ENCODE peak calls at places on chromosomes 13 and 19, in eight cellular contexts. One of them, this sample, is unnamed.

GRCh38 chr13:30806784-30807183 is 71.4 kb downstream of the ALOX5AP start:
- DNase-seq in GM23248: peak
- DNase-seq in LoVo: no peak
- DNase-seq in ovary: no peak
- DNase-seq in activated T-helper 1 cell treated with Interleukin-2 at 50 U/mL for 16 hours: no peak
- DNase-seq in tibial nerve: no peak
- DNase-seq in EL: peak
- DNase-seq in nephron progenitor cell: no peak
- DNase-seq in this sample: no peak

GRCh38 chr13:112179995-112180394 is 113.0 kb downstream of the SOX1 start:
- DNase-seq in tibial nerve: no peak
- DNase-seq in ovary: no peak
- DNase-seq in GM23248: no peak
- DNase-seq in EL: no peak
- DNase-seq in nephron progenitor cell: no peak
- DNase-seq in LoVo: no peak
- DNase-seq in activated T-helper 1 cell treated with Interleukin-2 at 50 U/mL for 16 hours: no peak
- DNase-seq in this sample: no peak

GRCh38 chr19:49786432-49786831 is 19.6 kb downstream of the AP2A1 start:
- DNase-seq in GM23248: peak
- DNase-seq in LoVo: no peak
- DNase-seq in tibial nerve: no peak
- DNase-seq in EL: peak
- DNase-seq in nephron progenitor cell: no peak
- DNase-seq in ovary: no peak
- DNase-seq in activated T-helper 1 cell treated with Interleukin-2 at 50 U/mL for 16 hours: no peak
- DNase-seq in this sample: no peak

GRCh38 chr19:32543107-32543900 is 37.7 kb upstream of the PDCD5 start:
- DNase-seq in tibial nerve: no peak
- DNase-seq in EL: peak
- DNase-seq in LoVo: peak
- DNase-seq in nephron progenitor cell: no peak
- DNase-seq in ovary: no peak
- DNase-seq in GM23248: no peak
- DNase-seq in activated T-helper 1 cell treated with Interleukin-2 at 50 U/mL for 16 hours: no peak
- DNase-seq in this sample: no peak

GRCh38 chr13:82833928-82834327 is 1048.3 kb downstream of the SLITRK1 start:
- DNase-seq in EL: peak
- DNase-seq in activated T-helper 1 cell treated with Interleukin-2 at 50 U/mL for 16 hours: no peak
- DNase-seq in ovary: no peak
- DNase-seq in LoVo: no peak
- DNase-seq in GM23248: peak
- DNase-seq in nephron progenitor cell: no peak
- DNase-seq in tibial nerve: no peak
- DNase-seq in this sample: no peak

GRCh38 chr13:100541882-100542545 is 46.6 kb downstream of the GGACT start:
- DNase-seq in GM23248: no peak
- DNase-seq in ovary: no peak
- DNase-seq in nephron progenitor cell: no peak
- DNase-seq in LoVo: no peak
- DNase-seq in tibial nerve: no peak
- DNase-seq in EL: no peak
- DNase-seq in activated T-helper 1 cell treated with Interleukin-2 at 50 U/mL for 16 hours: no peak
- DNase-seq in this sample: no peak

GRCh38 chr19:51439021-51439465 is 19.2 kb downstream of the SIGLEC8 start:
- DNase-seq in EL: peak
- DNase-seq in LoVo: no peak
- DNase-seq in nephron progenitor cell: no peak
- DNase-seq in activated T-helper 1 cell treated with Interleukin-2 at 50 U/mL for 16 hours: no peak
- DNase-seq in tibial nerve: no peak
- DNase-seq in GM23248: peak
- DNase-seq in ovary: no peak
- DNase-seq in this sample: peak

GRCh38 chr13:46575843-46576242 is 22.9 kb downstream of the LRCH1 start:
- DNase-seq in GM23248: peak
- DNase-seq in ovary: no peak
- DNase-seq in EL: peak
- DNase-seq in tibial nerve: no peak
- DNase-seq in LoVo: no peak
- DNase-seq in nephron progenitor cell: no peak
- DNase-seq in activated T-helper 1 cell treated with Interleukin-2 at 50 U/mL for 16 hours: no peak
- DNase-seq in this sample: no peak

GRCh38 chr13:114032121-114032799 is 58.4 kb upstream of the C13orf46 start:
- DNase-seq in GM23248: peak
- DNase-seq in nephron progenitor cell: no peak
- DNase-seq in activated T-helper 1 cell treated with Interleukin-2 at 50 U/mL for 16 hours: no peak
- DNase-seq in ovary: peak
- DNase-seq in LoVo: no peak
- DNase-seq in EL: peak
- DNase-seq in tibial nerve: no peak
- DNase-seq in this sample: no peak

GRCh38 chr13:70391678-70392077 is 283.4 kb upstream of the KLHL1 start:
- DNase-seq in EL: no peak
- DNase-seq in GM23248: no peak
- DNase-seq in ovary: no peak
- DNase-seq in tibial nerve: no peak
- DNase-seq in nephron progenitor cell: no peak
- DNase-seq in activated T-helper 1 cell treated with Interleukin-2 at 50 U/mL for 16 hours: no peak
- DNase-seq in LoVo: no peak
- DNase-seq in this sample: no peak

GRCh38 chr19:38506723-38507550 is 73.4 kb downstream of the RYR1 start:
- DNase-seq in tibial nerve: no peak
- DNase-seq in activated T-helper 1 cell treated with Interleukin-2 at 50 U/mL for 16 hours: peak
- DNase-seq in GM23248: peak
- DNase-seq in ovary: peak
- DNase-seq in EL: peak
- DNase-seq in LoVo: peak
- DNase-seq in nephron progenitor cell: peak
- DNase-seq in this sample: peak

GRCh38 chr13:95921485-95921884 is 131.7 kb downstream of the UGGT2 start:
- DNase-seq in tibial nerve: no peak
- DNase-seq in activated T-helper 1 cell treated with Interleukin-2 at 50 U/mL for 16 hours: no peak
- DNase-seq in GM23248: peak
- DNase-seq in EL: peak
- DNase-seq in ovary: no peak
- DNase-seq in nephron progenitor cell: no peak
- DNase-seq in LoVo: no peak
- DNase-seq in this sample: no peak

GRCh38 chr13:84570831-84571230 is 688.6 kb upstream of the SLITRK1 start:
- DNase-seq in ovary: no peak
- DNase-seq in tibial nerve: no peak
- DNase-seq in EL: peak
- DNase-seq in LoVo: no peak
- DNase-seq in activated T-helper 1 cell treated with Interleukin-2 at 50 U/mL for 16 hours: no peak
- DNase-seq in GM23248: peak
- DNase-seq in nephron progenitor cell: no peak
- DNase-seq in this sample: no peak

GRCh38 chr19:33659835-33660234 is 38.1 kb downstream of the CHST8 start:
- DNase-seq in EL: no peak
- DNase-seq in nephron progenitor cell: no peak
- DNase-seq in GM23248: no peak
- DNase-seq in LoVo: no peak
- DNase-seq in ovary: no peak
- DNase-seq in activated T-helper 1 cell treated with Interleukin-2 at 50 U/mL for 16 hours: no peak
- DNase-seq in tibial nerve: no peak
- DNase-seq in this sample: no peak

GRCh38 chr19:19751846-19752245 is 18.9 kb upstream of the ZNF14 start:
- DNase-seq in nephron progenitor cell: no peak
- DNase-seq in LoVo: no peak
- DNase-seq in tibial nerve: no peak
- DNase-seq in activated T-helper 1 cell treated with Interleukin-2 at 50 U/mL for 16 hours: no peak
- DNase-seq in ovary: no peak
- DNase-seq in EL: no peak
- DNase-seq in GM23248: no peak
- DNase-seq in this sample: no peak

GRCh38 chr19:28283592-28283991 is 929.4 kb downstream of the UQCRFS1 start:
- DNase-seq in tibial nerve: no peak
- DNase-seq in ovary: no peak
- DNase-seq in EL: no peak
- DNase-seq in nephron progenitor cell: no peak
- DNase-seq in LoVo: no peak
- DNase-seq in activated T-helper 1 cell treated with Interleukin-2 at 50 U/mL for 16 hours: no peak
- DNase-seq in GM23248: no peak
- DNase-seq in this sample: no peak

GRCh38 chr13:24713022-24713421 is 32.8 kb downstream of the ATP12A start:
- DNase-seq in EL: no peak
- DNase-seq in nephron progenitor cell: no peak
- DNase-seq in LoVo: no peak
- DNase-seq in ovary: no peak
- DNase-seq in GM23248: no peak
- DNase-seq in activated T-helper 1 cell treated with Interleukin-2 at 50 U/mL for 16 hours: no peak
- DNase-seq in tibial nerve: no peak
- DNase-seq in this sample: no peak

GRCh38 chr13:19151581-19152263 is 29.9 kb downstream of the TUBA3C start:
- DNase-seq in nephron progenitor cell: no peak
- DNase-seq in LoVo: no peak
- DNase-seq in EL: no peak
- DNase-seq in GM23248: no peak
- DNase-seq in tibial nerve: no peak
- DNase-seq in activated T-helper 1 cell treated with Interleukin-2 at 50 U/mL for 16 hours: no peak
- DNase-seq in ovary: no peak
- DNase-seq in this sample: no peak

GRCh38 chr13:42967660-42968059 is 24.4 kb downstream of the EPSTI1 start:
- DNase-seq in activated T-helper 1 cell treated with Interleukin-2 at 50 U/mL for 16 hours: no peak
- DNase-seq in GM23248: no peak
- DNase-seq in nephron progenitor cell: no peak
- DNase-seq in LoVo: peak
- DNase-seq in tibial nerve: no peak
- DNase-seq in EL: no peak
- DNase-seq in ovary: no peak
- DNase-seq in this sample: peak

GRCh38 chr13:22848539-22849052 is 332.2 kb upstream of the SGCG start:
- DNase-seq in tibial nerve: no peak
- DNase-seq in activated T-helper 1 cell treated with Interleukin-2 at 50 U/mL for 16 hours: no peak
- DNase-seq in LoVo: no peak
- DNase-seq in EL: no peak
- DNase-seq in ovary: no peak
- DNase-seq in nephron progenitor cell: peak
- DNase-seq in GM23248: no peak
- DNase-seq in this sample: no peak

GRCh38 chr19:34960103-34960805 is 3.8 kb downstream of the ZNF792 start:
- DNase-seq in GM23248: peak
- DNase-seq in EL: peak
- DNase-seq in ovary: no peak
- DNase-seq in nephron progenitor cell: no peak
- DNase-seq in activated T-helper 1 cell treated with Interleukin-2 at 50 U/mL for 16 hours: no peak
- DNase-seq in tibial nerve: no peak
- DNase-seq in LoVo: no peak
- DNase-seq in this sample: no peak

GRCh38 chr13:111202745-111203144 is 87.6 kb downstream of the ARHGEF7 start:
- DNase-seq in nephron progenitor cell: no peak
- DNase-seq in tibial nerve: no peak
- DNase-seq in activated T-helper 1 cell treated with Interleukin-2 at 50 U/mL for 16 hours: no peak
- DNase-seq in EL: peak
- DNase-seq in ovary: no peak
- DNase-seq in GM23248: peak
- DNase-seq in LoVo: no peak
- DNase-seq in this sample: no peak

GRCh38 chr19:7783991-7784421 is 21.0 kb downstream of the CLEC4M start:
- DNase-seq in LoVo: peak
- DNase-seq in GM23248: peak
- DNase-seq in EL: peak
- DNase-seq in ovary: no peak
- DNase-seq in activated T-helper 1 cell treated with Interleukin-2 at 50 U/mL for 16 hours: no peak
- DNase-seq in tibial nerve: no peak
- DNase-seq in nephron progenitor cell: no peak
- DNase-seq in this sample: peak

GRCh38 chr19:45468159-45468651 is 409 bp downstream of the FOSB start:
- DNase-seq in tibial nerve: no peak
- DNase-seq in LoVo: no peak
- DNase-seq in ovary: peak
- DNase-seq in activated T-helper 1 cell treated with Interleukin-2 at 50 U/mL for 16 hours: no peak
- DNase-seq in nephron progenitor cell: peak
- DNase-seq in EL: peak
- DNase-seq in GM23248: peak
- DNase-seq in this sample: peak

GRCh38 chr19:11747277-11747676 is 8.5 kb upstream of the ZNF823 start:
- DNase-seq in activated T-helper 1 cell treated with Interleukin-2 at 50 U/mL for 16 hours: no peak
- DNase-seq in EL: no peak
- DNase-seq in GM23248: no peak
- DNase-seq in ovary: no peak
- DNase-seq in tibial nerve: no peak
- DNase-seq in LoVo: no peak
- DNase-seq in nephron progenitor cell: no peak
- DNase-seq in this sample: no peak

GRCh38 chr19:3284759-3285646 is 60.5 kb downstream of the CELF5 start:
- DNase-seq in nephron progenitor cell: peak
- DNase-seq in EL: peak
- DNase-seq in activated T-helper 1 cell treated with Interleukin-2 at 50 U/mL for 16 hours: peak
- DNase-seq in tibial nerve: no peak
- DNase-seq in ovary: peak
- DNase-seq in LoVo: peak
- DNase-seq in GM23248: peak
- DNase-seq in this sample: peak

GRCh38 chr19:4055209-4055552 is 11.5 kb downstream of the ZBTB7A start:
- DNase-seq in LoVo: no peak
- DNase-seq in ovary: no peak
- DNase-seq in nephron progenitor cell: no peak
- DNase-seq in GM23248: no peak
- DNase-seq in activated T-helper 1 cell treated with Interleukin-2 at 50 U/mL for 16 hours: no peak
- DNase-seq in tibial nerve: no peak
- DNase-seq in EL: no peak
- DNase-seq in this sample: no peak

GRCh38 chr13:100565291-100565690 is 23.3 kb downstream of the GGACT start:
- DNase-seq in activated T-helper 1 cell treated with Interleukin-2 at 50 U/mL for 16 hours: no peak
- DNase-seq in ovary: no peak
- DNase-seq in LoVo: no peak
- DNase-seq in tibial nerve: no peak
- DNase-seq in EL: no peak
- DNase-seq in GM23248: no peak
- DNase-seq in nephron progenitor cell: no peak
- DNase-seq in this sample: no peak

GRCh38 chr13:113655358-113656014 is 2.5 kb downstream of the ATP4B start:
- DNase-seq in ovary: peak
- DNase-seq in EL: no peak
- DNase-seq in GM23248: no peak
- DNase-seq in tibial nerve: peak
- DNase-seq in LoVo: no peak
- DNase-seq in nephron progenitor cell: no peak
- DNase-seq in activated T-helper 1 cell treated with Interleukin-2 at 50 U/mL for 16 hours: no peak
- DNase-seq in this sample: no peak

GRCh38 chr19:39155114-39155700 is 29.6 kb downstream of the PAK4 start:
- DNase-seq in nephron progenitor cell: no peak
- DNase-seq in tibial nerve: no peak
- DNase-seq in ovary: no peak
- DNase-seq in EL: no peak
- DNase-seq in activated T-helper 1 cell treated with Interleukin-2 at 50 U/mL for 16 hours: no peak
- DNase-seq in GM23248: no peak
- DNase-seq in LoVo: no peak
- DNase-seq in this sample: peak

GRCh38 chr19:18294467-18294864 is 13.0 kb upstream of the JUND start:
- DNase-seq in nephron progenitor cell: no peak
- DNase-seq in tibial nerve: no peak
- DNase-seq in ovary: peak
- DNase-seq in activated T-helper 1 cell treated with Interleukin-2 at 50 U/mL for 16 hours: peak
- DNase-seq in EL: no peak
- DNase-seq in GM23248: no peak
- DNase-seq in LoVo: peak
- DNase-seq in this sample: no peak

GRCh38 chr19:13847033-13847899 is 29.7 kb upstream of the NANOS3 start:
- DNase-seq in LoVo: peak
- DNase-seq in activated T-helper 1 cell treated with Interleukin-2 at 50 U/mL for 16 hours: peak
- DNase-seq in GM23248: peak
- DNase-seq in EL: peak
- DNase-seq in ovary: peak
- DNase-seq in tibial nerve: peak
- DNase-seq in nephron progenitor cell: peak
- DNase-seq in this sample: peak

GRCh38 chr13:66036024-66036614 is 1194.0 kb downstream of the PCDH9 start:
- DNase-seq in activated T-helper 1 cell treated with Interleukin-2 at 50 U/mL for 16 hours: no peak
- DNase-seq in EL: no peak
- DNase-seq in GM23248: no peak
- DNase-seq in tibial nerve: no peak
- DNase-seq in nephron progenitor cell: no peak
- DNase-seq in ovary: no peak
- DNase-seq in LoVo: no peak
- DNase-seq in this sample: no peak

GRCh38 chr13:111006508-111007031 is 91.7 kb upstream of the ANKRD10 start:
- DNase-seq in tibial nerve: peak
- DNase-seq in nephron progenitor cell: no peak
- DNase-seq in LoVo: no peak
- DNase-seq in EL: peak
- DNase-seq in GM23248: peak
- DNase-seq in ovary: peak
- DNase-seq in activated T-helper 1 cell treated with Interleukin-2 at 50 U/mL for 16 hours: no peak
- DNase-seq in this sample: no peak